ENCODE peak calls at places on chromosome 1, in four cellular contexts. One of them, this sample, is unnamed.

GRCh38 chr1:180183426-180183825 is 28.8 kb downstream of the QSOX1 start:
- DNase-seq in AG08395: no peak
- DNase-seq in activated T-helper 1 cell treated with anti-CD3 and anti-CD28 coated beads, Interleukin-2, amount 50 U/mL, for 16 hours: no peak
- DNase-seq in KBM-7: no peak
- DNase-seq in this sample: no peak

GRCh38 chr1:198867182-198867581 is 228.3 kb downstream of the PTPRC start:
- DNase-seq in AG08395: no peak
- DNase-seq in activated T-helper 1 cell treated with anti-CD3 and anti-CD28 coated beads, Interleukin-2, amount 50 U/mL, for 16 hours: no peak
- DNase-seq in KBM-7: no peak
- DNase-seq in this sample: no peak

GRCh38 chr1:158145173-158145719 is 35.4 kb upstream of the CD1D start:
- DNase-seq in AG08395: peak; percentile 34
- DNase-seq in activated T-helper 1 cell treated with anti-CD3 and anti-CD28 coated beads, Interleukin-2, amount 50 U/mL, for 16 hours: no peak
- DNase-seq in KBM-7: no peak
- DNase-seq in this sample: no peak

GRCh38 chr1:198278922-198279321 is 122.1 kb downstream of the NEK7 start:
- DNase-seq in AG08395: no peak
- DNase-seq in activated T-helper 1 cell treated with anti-CD3 and anti-CD28 coated beads, Interleukin-2, amount 50 U/mL, for 16 hours: no peak
- DNase-seq in KBM-7: no peak
- DNase-seq in this sample: no peak

GRCh38 chr1:12180315-12180714 is 13.5 kb downstream of the TNFRSF1B start:
- DNase-seq in AG08395: no peak
- DNase-seq in activated T-helper 1 cell treated with anti-CD3 and anti-CD28 coated beads, Interleukin-2, amount 50 U/mL, for 16 hours: no peak
- DNase-seq in KBM-7: no peak
- DNase-seq in this sample: no peak

GRCh38 chr1:201708085-201708512 is 120.9 kb upstream of the IPO9 start:
- DNase-seq in AG08395: peak; percentile 66
- DNase-seq in activated T-helper 1 cell treated with anti-CD3 and anti-CD28 coated beads, Interleukin-2, amount 50 U/mL, for 16 hours: no peak
- DNase-seq in KBM-7: peak; percentile 47
- DNase-seq in this sample: no peak

GRCh38 chr1:96508226-96508625 is 213.4 kb upstream of the PTBP2 start:
- DNase-seq in AG08395: no peak
- DNase-seq in activated T-helper 1 cell treated with anti-CD3 and anti-CD28 coated beads, Interleukin-2, amount 50 U/mL, for 16 hours: no peak
- DNase-seq in KBM-7: no peak
- DNase-seq in this sample: no peak

GRCh38 chr1:29259802-29260441 is 23.6 kb downstream of the PTPRU start:
- DNase-seq in AG08395: peak; percentile 74
- DNase-seq in activated T-helper 1 cell treated with anti-CD3 and anti-CD28 coated beads, Interleukin-2, amount 50 U/mL, for 16 hours: no peak
- DNase-seq in KBM-7: no peak
- DNase-seq in this sample: peak; percentile 92

GRCh38 chr1:202013601-202014000 is 3.2 kb downstream of the ELF3 start:
- DNase-seq in AG08395: no peak
- DNase-seq in activated T-helper 1 cell treated with anti-CD3 and anti-CD28 coated beads, Interleukin-2, amount 50 U/mL, for 16 hours: no peak
- DNase-seq in KBM-7: no peak
- DNase-seq in this sample: no peak

This sample was measured in osteoblast.